ENCODE peak calls at places on chromosomes 12 and 14, in five cellular contexts. H, L, S, T and F are unnamed samples.

GRCh38 chr12:123269395-123269892 is 2.2 kb downstream of the CDK2AP1 start:
- DNase-seq in T (peak), L (no peak), H (peak), S (peak), F (peak)

GRCh38 chr14:61611880-61612630 is 83.3 kb upstream of the HIF1A start:
- DNase-seq in H (no peak), L (no peak), S (peak), T (no peak), F (no peak)

GRCh38 chr12:46777587-46777986 is 48.2 kb downstream of the SLC38A4 start:
- DNase-seq in T (no peak), S (no peak), L (peak), H (no peak), F (no peak)

GRCh38 chr12:108457006-108457733 is 57.9 kb upstream of the FICD start:
- DNase-seq in T (no peak), S (peak), L (peak), H (no peak), F (peak)

GRCh38 chr14:67410313-67410712 is 1.7 kb downstream of the PLEK2 start:
- DNase-seq in T (peak), L (peak), H (no peak), S (no peak), F (no peak)

GRCh38 chr14:94992046-94992445 is 165.3 kb downstream of the DICER1 start:
- DNase-seq in S (no peak), L (peak), H (no peak), T (no peak), F (no peak)

GRCh38 chr12:92987846-92988621 is 58.9 kb upstream of the EEA1 start:
- DNase-seq in L (no peak), T (no peak), S (no peak), H (peak), F (peak)

GRCh38 chr14:91163316-91163715 is 49.4 kb downstream of the DGLUCY start:
- DNase-seq in S (no peak), H (peak), T (no peak), L (no peak), F (peak)

GRCh38 chr12:21940549-21940948 is 677 bp downstream of the ABCC9 start:
- DNase-seq in T (no peak), S (no peak), H (no peak), L (peak), F (no peak)

GRCh38 chr12:7498832-7499231 is 4.7 kb downstream of the CD163 start:
- DNase-seq in L (no peak), T (no peak), S (peak), H (no peak), F (no peak)

GRCh38 chr14:42806909-42807315 is 1200.2 kb downstream of the LRFN5 start:
- DNase-seq in H (no peak), T (no peak), L (no peak), S (peak), F (no peak)

GRCh38 chr12:13864081-13864673 is 117.2 kb downstream of the GRIN2B start:
- DNase-seq in T (peak), S (peak), H (peak), L (peak), F (peak)

GRCh38 chr14:61568572-61569011 is 126.7 kb upstream of the HIF1A start:
- DNase-seq in T (peak), H (peak), S (no peak), L (no peak), F (peak)

GRCh38 chr14:103819503-103820307 is 27.7 kb downstream of the PPP1R13B start:
- DNase-seq in L (no peak), S (no peak), H (peak), T (no peak), F (peak)

GRCh38 chr12:53698948-53699672 is 23.2 kb upstream of the ATP5MC2 start:
- DNase-seq in L (no peak), H (no peak), T (no peak), S (no peak), F (no peak)

GRCh38 chr12:851343-851742 is 98.2 kb downstream of the RAD52 start:
- DNase-seq in H (no peak), T (no peak), S (peak), L (no peak), F (no peak)

GRCh38 chr14:63174760-63175191 is 29.5 kb upstream of the RHOJ start:
- DNase-seq in L (peak), T (no peak), S (peak), H (no peak), F (peak)

GRCh38 chr14:26370118-26370517 is 227.7 kb downstream of the NOVA1 start:
- DNase-seq in H (no peak), T (no peak), S (peak), L (no peak), F (no peak)

GRCh38 chr12:96361074-96361473 is 39.2 kb downstream of the CDK17 start:
- DNase-seq in S (no peak), T (no peak), L (no peak), H (no peak), F (no peak)

GRCh38 chr12:130185455-130186100 is 23.3 kb downstream of the FZD10 start:
- DNase-seq in L (no peak), H (no peak), S (no peak), T (no peak), F (no peak)

GRCh38 chr14:34615507-34615906 is 14.4 kb downstream of the SNX6 start:
- DNase-seq in S (no peak), H (no peak), L (no peak), T (no peak), F (no peak)

GRCh38 chr12:123122649-123123048 is 28.2 kb downstream of the PITPNM2 start:
- DNase-seq in H (no peak), L (no peak), S (no peak), T (no peak), F (no peak)

GRCh38 chr14:101199028-101199770 is 295.7 kb upstream of the RTL1 start:
- DNase-seq in S (no peak), L (no peak), T (no peak), H (no peak), F (no peak)

GRCh38 chr14:35147711-35148110 is 25.4 kb downstream of the PRORP start:
- DNase-seq in L (no peak), S (no peak), T (no peak), H (no peak), F (no peak)

GRCh38 chr14:79412822-79413221 is 798.5 kb downstream of the DIO2 start:
- DNase-seq in H (no peak), T (no peak), L (no peak), S (no peak), F (no peak)

DNA sequence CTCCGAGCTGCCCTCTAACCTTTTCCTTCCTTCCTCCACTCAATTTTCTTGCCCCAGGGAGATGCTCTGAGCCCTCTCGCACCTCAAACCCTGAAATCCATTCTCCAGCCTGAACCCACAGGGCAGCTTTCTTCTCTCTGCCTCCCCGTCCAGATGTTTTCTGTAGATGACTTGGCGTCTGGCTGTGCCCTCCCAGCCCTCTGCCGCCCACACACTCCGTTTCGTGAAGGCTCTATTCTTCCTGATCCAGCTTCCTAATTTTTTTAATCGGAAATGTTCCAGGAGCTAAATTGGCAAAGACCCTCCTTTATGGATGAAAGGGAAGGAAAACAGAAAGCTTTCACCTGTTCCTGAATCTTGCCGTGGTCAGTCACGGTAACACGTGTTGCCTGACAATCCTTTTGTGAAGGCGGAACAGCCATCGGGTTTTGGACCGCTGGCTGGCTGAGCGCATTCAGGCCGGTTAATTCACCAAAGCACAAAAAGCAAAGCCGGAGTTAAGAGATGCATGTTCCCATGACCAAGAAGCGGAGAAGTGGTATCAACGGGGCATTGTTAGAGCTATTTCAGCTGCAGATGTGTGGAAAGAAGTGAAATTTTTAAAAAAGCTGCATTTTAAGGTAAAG is 70.2 kb upstream of the FBRSL1 start:
- DNase-seq in L (no peak), T (no peak), S (no peak), H (no peak), F (no peak)
- H3K4me3 ChIP-seq in L (no peak), T (no peak), S (no peak), H (no peak), F (no peak)

GRCh38 chr12:65881965-65882413 is 57.7 kb downstream of the HMGA2 start:
- DNase-seq in L (no peak), T (peak), H (peak), S (peak), F (peak)
- H3K4me3 ChIP-seq in L (no peak), T (no peak), H (peak), S (no peak), F (no peak)

GRCh38 chr14:73238941-73239340 is 1.6 kb downstream of the PAPLN start:
- DNase-seq in L (no peak), T (peak), S (no peak), H (no peak), F (no peak)
- H3K4me3 ChIP-seq in L (no peak), T (no peak), S (no peak), H (peak), F (no peak)

DNA sequence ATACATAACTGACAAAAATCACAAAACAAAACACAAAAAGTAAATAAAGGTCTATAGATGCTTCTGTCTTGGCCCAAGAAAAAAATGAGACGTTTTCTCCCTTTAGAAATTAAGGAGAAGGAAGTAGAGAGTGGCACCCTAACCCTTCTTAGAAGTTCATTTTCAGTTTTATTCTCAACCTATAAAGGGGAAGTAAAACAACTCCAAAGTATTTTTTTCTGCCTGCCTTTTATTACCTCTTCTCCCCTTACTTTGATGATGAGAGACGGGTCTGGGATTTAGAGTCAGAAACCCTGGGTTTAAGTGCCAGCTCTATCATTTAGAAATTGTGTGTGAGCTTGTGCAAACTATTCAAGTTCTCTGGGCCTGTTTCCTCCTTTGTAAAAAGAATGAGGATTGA is 2.8 kb downstream of the PRIM1 start:
- DNase-seq in S (no peak), T (no peak), L (no peak), H (no peak), F (no peak)
- H3K4me3 ChIP-seq in S (no peak), T (no peak), L (no peak), H (no peak), F (no peak)